ENCODE peak calls at places on chromosome 9, in nine cellular contexts. Y is IMR-90, K is Peyer's patch, Z is heart left ventricle, Q is uterus, J is breast epithelium, N is tibial nerve, U is body of pancreas, C is spleen. A is an unnamed sample.
A peak's percentile ranks its signal among the peaks of the same experiment; 100 is the strongest.

GRCh38 chr9:77977210-77977611 is 54.4 kb downstream of the GNAQ start:
- DNase-seq in U (peak; percentile 72), J (peak; percentile 34), N (peak; percentile 63), Z (peak; percentile 71), Q (peak; percentile 30), K (no peak), C (no peak), Y (peak; percentile 73), A (no peak)

GRCh38 chr9:113246928-113247327 is 25.6 kb downstream of the SLC31A1 start:
- DNase-seq in J (no peak), K (no peak), U (no peak), N (no peak), Y (no peak), Z (no peak), Q (no peak), C (no peak), A (no peak)

GRCh38 chr9:71847892-71848291 is 63.1 kb downstream of the ABHD17B start:
- DNase-seq in Y (no peak), Z (no peak), U (no peak), C (no peak), Q (no peak), K (no peak), N (no peak), J (no peak), A (no peak)

GRCh38 chr9:16099901-16100300 is 547.1 kb downstream of the CCDC171 start:
- DNase-seq in Y (no peak), Z (no peak), U (no peak), C (no peak), Q (no peak), K (no peak), J (no peak), N (no peak), A (no peak)

GRCh38 chr9:87883990-87884389 is 1.3 kb downstream of the SPATA31E1 start:
- DNase-seq in C (no peak), J (no peak), N (no peak), K (no peak), U (no peak), Y (no peak), Z (no peak), Q (no peak), A (no peak)

GRCh38 chr9:114409103-114409780 is 21.5 kb upstream of the AKNA start:
- DNase-seq in J (no peak), N (no peak), U (no peak), Z (no peak), Y (peak; percentile 60), Q (no peak), K (no peak), C (no peak), A (no peak)

GRCh38 chr9:125755340-125755739 is 8.2 kb downstream of the PBX3 start:
- DNase-seq in Z (no peak), J (no peak), Y (no peak), Q (no peak), U (no peak), K (no peak), C (no peak), N (no peak), A (no peak)

GRCh38 chr9:113428062-113428600 is 17.6 kb downstream of the C9orf43 start:
- DNase-seq in Q (no peak), N (no peak), Z (no peak), K (no peak), Y (no peak), J (no peak), U (no peak), C (no peak), A (no peak)

GRCh38 chr9:105858877-105859276 is 164.5 kb downstream of the TMEM38B start:
- DNase-seq in C (no peak), Q (no peak), Y (no peak), U (no peak), J (no peak), N (no peak), Z (no peak), K (no peak), A (no peak)

GRCh38 chr9:95505676-95506437 is 10.9 kb downstream of the PTCH1 start:
- DNase-seq in Q (peak; percentile 71), J (no peak), Y (peak; percentile 63), K (no peak), N (peak; percentile 54), Z (peak; percentile 65), C (no peak), U (peak; percentile 51), A (no peak)

GRCh38 chr9:73154760-73155159 is 3.1 kb downstream of the ANXA1 start:
- DNase-seq in J (no peak), K (no peak), C (no peak), U (no peak), N (no peak), Y (peak; percentile 25), Z (no peak), Q (no peak), A (no peak)

GRCh38 chr9:124457079-124457886 is 7.0 kb downstream of the ADGRD2 start:
- DNase-seq in K (no peak), Y (no peak), C (peak; percentile 39), Z (no peak), N (no peak), Q (no peak), U (no peak), J (no peak), A (no peak)

GRCh38 chr9:136218673-136219072 is 13.7 kb upstream of the LHX3 start:
- DNase-seq in K (no peak), C (no peak), Q (no peak), U (no peak), J (no peak), Y (no peak), N (no peak), Z (no peak), A (no peak)

GRCh38 chr9:9791621-9792020 is 821.2 kb downstream of the PTPRD start:
- DNase-seq in U (no peak), J (no peak), Y (no peak), N (no peak), Z (no peak), C (no peak), K (no peak), Q (no peak), A (no peak)

GRCh38 chr9:15670246-15670645 is 117.4 kb downstream of the CCDC171 start:
- DNase-seq in Q (no peak), C (no peak), Y (no peak), J (no peak), K (no peak), U (no peak), Z (no peak), N (no peak), A (no peak)

GRCh38 chr9:137315581-137316011 is 13.5 kb upstream of the NRARP start:
- DNase-seq in N (no peak), K (no peak), Q (no peak), C (no peak), Z (no peak), J (no peak), U (no peak), Y (no peak), A (no peak)

GRCh38 chr9:21580636-21581353 is 98.7 kb upstream of the IFNE start:
- DNase-seq in U (no peak), Z (no peak), K (no peak), Q (no peak), C (no peak), Y (no peak), N (no peak), J (no peak), A (no peak)

GRCh38 chr9:123973590-123974223 is 37.9 kb upstream of the LHX2 start:
- DNase-seq in U (no peak), N (no peak), Y (no peak), J (no peak), Z (no peak), K (no peak), Q (no peak), C (no peak), A (no peak)

DNA sequence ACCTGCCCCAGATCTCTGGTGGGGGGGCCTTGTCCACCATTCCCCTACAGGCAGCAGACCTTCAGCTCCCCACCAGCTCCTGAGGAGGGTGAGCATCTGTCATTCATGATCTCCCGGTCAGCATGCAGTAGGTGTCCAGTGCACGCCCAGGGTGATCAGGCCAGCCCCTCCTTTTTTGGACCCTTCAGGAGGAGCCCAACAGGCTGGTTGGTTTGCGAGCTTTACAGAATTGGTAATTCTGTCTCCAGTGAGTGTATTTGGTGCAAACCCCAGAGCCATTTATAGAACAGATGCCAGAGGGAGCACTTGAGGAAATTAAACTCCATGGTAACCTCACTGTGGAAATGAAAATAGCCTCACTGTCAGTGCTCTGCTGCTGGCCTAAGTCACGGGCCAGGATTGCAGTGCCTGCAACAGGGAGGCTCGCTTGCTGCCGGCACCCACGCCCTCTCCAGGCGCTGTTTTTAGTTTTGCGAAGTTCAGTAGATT is 23.4 kb downstream of the WNK2 start:
- DNase-seq in K (no peak), N (peak; percentile 28), Q (peak; percentile 68), C (peak; percentile 71), Y (peak; percentile 11), U (no peak), J (no peak), Z (peak; percentile 73), A (no peak)
- H3K4me3 ChIP-seq in K (no peak overlapping the region), N (no peak overlapping the region), Q (no peak overlapping the region), C (no peak overlapping the region), Y (no peak overlapping the region), U (no peak overlapping the region), J (peak overlapping the region; percentile 53), Z (no peak overlapping the region), A (no peak overlapping the region)

DNA sequence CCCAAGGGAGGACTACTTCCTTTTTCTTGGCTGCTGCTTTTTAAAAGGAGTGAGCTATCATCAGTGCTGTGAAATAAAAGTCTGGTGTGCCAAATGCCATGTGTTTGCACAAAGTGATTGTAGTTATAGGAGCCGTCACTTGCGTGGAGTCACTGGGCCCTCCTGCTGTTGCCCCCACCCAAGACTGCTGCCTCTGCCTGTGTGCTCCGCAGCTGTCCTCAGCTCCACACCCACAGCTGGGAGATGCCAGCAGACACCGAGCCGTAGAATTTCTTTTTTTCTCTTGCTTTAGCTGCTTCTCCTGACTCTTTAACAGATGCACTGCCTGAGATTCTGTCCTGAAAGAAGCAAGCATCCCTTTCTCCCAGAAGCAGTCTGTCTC is 9.8 kb upstream of the GLE1 start:
- DNase-seq in K (no peak), Z (no peak), N (no peak), C (no peak), Y (no peak), U (no peak), J (no peak), Q (no peak), A (no peak)
- TF ChIP-seq CTCF in K (no peak), Z (no peak), N (no peak), C (no peak), Y (no peak), U (no peak), J (no peak), Q (no peak), A (no peak)

DNA sequence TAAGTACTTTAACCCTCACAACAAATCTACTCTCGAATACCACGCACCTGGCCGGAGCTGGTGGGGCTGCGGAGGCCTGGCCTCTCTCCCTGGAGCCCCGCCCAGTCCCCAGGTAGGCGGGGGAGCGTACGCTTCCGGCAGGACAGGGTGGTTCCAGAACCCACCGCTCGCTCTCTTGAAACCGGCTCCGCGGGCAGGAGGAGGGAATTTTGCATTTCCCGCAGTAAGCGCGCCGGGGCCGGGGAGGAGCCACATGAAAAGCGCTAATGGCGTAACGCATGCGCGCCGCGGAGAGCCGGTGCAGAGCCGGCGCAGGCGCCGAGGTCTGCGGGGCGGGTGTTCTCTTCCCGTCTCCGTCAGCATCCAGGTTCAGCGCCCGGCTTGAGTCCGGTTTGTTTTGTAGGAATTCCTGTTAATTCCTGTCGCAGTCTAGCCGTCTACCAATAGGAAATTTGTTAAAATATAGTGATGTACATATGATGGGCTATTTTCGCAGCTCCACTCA is 20.8 kb downstream of the CAVIN4 start:
- DNase-seq in U (peak; percentile 88), Z (peak; percentile 82), N (peak; percentile 40), Y (peak; percentile 71), K (peak; percentile 68), Q (peak; percentile 76), J (peak; percentile 69), C (peak; percentile 94), A (peak; percentile 60)
- TF ChIP-seq POLR2A in U (peak; percentile 22), Z (no peak), N (no peak), Y (no peak), K (no peak), Q (no peak), J (no peak), C (no peak), A (no peak)

GRCh38 chr9:38064842-38065368 is 4.1 kb downstream of the SHB start:
- DNase-seq in K (no peak), C (no peak), Y (no peak), Z (no peak), U (no peak), J (no peak), N (no peak), Q (no peak), A (no peak)
- H3K4me3 ChIP-seq in K (no peak overlapping the region), C (no peak overlapping the region), Y (peak overlapping the region; percentile 89), Z (peak overlapping the region; percentile 97), U (no peak overlapping the region), J (peak overlapping the region; percentile 84), N (no peak overlapping the region), Q (no peak overlapping the region), A (no peak overlapping the region)

A was measured in lower leg skin.